ENCODE peak calls at places on chromosomes 4 and X, in seven cellular contexts. P, U, K, B, T, C and O are unnamed samples.

GRCh38 chrX:140500427-140500826 is 4.4 kb downstream of the SOX3 start:
- DNase-seq in P (no peak), U (no peak), K (no peak), B (no peak), T (no peak), C (no peak), O (no peak)

GRCh38 chr4:184100297-184100885 is 117.3 kb downstream of the ENPP6 start:
- DNase-seq in P (no peak), U (no peak), K (peak), B (peak), T (peak), C (peak), O (no peak)

GRCh38 chrX:65677954-65678469 is 10.6 kb downstream of the MSN start:
- DNase-seq in P (no peak), U (no peak), K (no peak), B (no peak), T (peak), C (no peak), O (no peak)

GRCh38 chrX:147217334-147217733 is 402.8 kb upstream of the CXorf51A start:
- DNase-seq in P (no peak), U (no peak), K (no peak), B (peak), T (no peak), C (no peak), O (no peak)

GRCh38 chrX:72316408-72317079 is 10.8 kb upstream of the CITED1 start:
- DNase-seq in P (no peak), U (no peak), K (no peak), B (peak), T (no peak), C (no peak), O (no peak)

GRCh38 chrX:103098488-103098887 is 5.5 kb upstream of the NXF3 start:
- DNase-seq in P (no peak), U (no peak), K (no peak), B (no peak), T (no peak), C (no peak), O (no peak)

GRCh38 chr4:5199142-5199541 is 147.9 kb downstream of the STK32B start:
- DNase-seq in P (no peak), U (no peak), K (no peak), B (peak), T (no peak), C (no peak), O (no peak)

GRCh38 chr4:125191252-125191651 is 123.5 kb upstream of the FAT4 start:
- DNase-seq in P (no peak), U (no peak), K (no peak), B (no peak), T (no peak), C (no peak), O (no peak)

GRCh38 chr4:168264903-168265302 is 53.6 kb downstream of the DDX60 start:
- DNase-seq in P (no peak), U (no peak), K (no peak), B (no peak), T (no peak), C (no peak), O (no peak)

GRCh38 chrX:134019567-134020206 is 34.3 kb upstream of the GPC3 start:
- DNase-seq in P (no peak), U (no peak), K (no peak), B (no peak), T (no peak), C (no peak), O (no peak)

GRCh38 chr4:153418581-153418980 is 47.6 kb upstream of the TMEM131L start:
- DNase-seq in P (no peak), U (no peak), K (no peak), B (no peak), T (no peak), C (no peak), O (no peak)

GRCh38 chr4:49032440-49033161 is 46.5 kb downstream of the CWH43 start:
- DNase-seq in P (peak), U (no peak), K (no peak), B (peak), T (peak), C (no peak), O (no peak)

GRCh38 chr4:40630335-40631021 is 814 bp upstream of the RBM47 start:
- DNase-seq in P (no peak), U (no peak), K (no peak), B (peak), T (peak), C (peak), O (peak)

GRCh38 chrX:27591938-27592337 is 1.8 kb downstream of the DCAF8L2 start:
- DNase-seq in P (no peak), U (no peak), K (no peak), B (no peak), T (no peak), C (no peak), O (peak)

GRCh38 chrX:151365579-151365978 is 31.4 kb upstream of the VMA21 start:
- DNase-seq in P (no peak), U (no peak), K (no peak), B (no peak), T (no peak), C (no peak), O (no peak)

GRCh38 chr4:85611661-85612060 is 136.7 kb downstream of the ARHGAP24 start:
- DNase-seq in P (no peak), U (no peak), K (no peak), B (no peak), T (no peak), C (no peak), O (no peak)

GRCh38 chr4:126906466-126906865 is 726.3 kb upstream of the INTU start:
- DNase-seq in P (no peak), U (no peak), K (no peak), B (no peak), T (no peak), C (no peak), O (no peak)

GRCh38 chr4:150250998-150251651 is 172.9 kb downstream of the DCLK2 start:
- DNase-seq in P (no peak), U (no peak), K (no peak), B (peak), T (no peak), C (no peak), O (no peak)

GRCh38 chr4:137387924-137388323 is 144.4 kb downstream of the PCDH18 start:
- DNase-seq in P (no peak), U (no peak), K (no peak), B (no peak), T (no peak), C (no peak), O (no peak)

GRCh38 chr4:83821493-83821892 is 285.6 kb downstream of the GPAT3 start:
- DNase-seq in P (no peak), U (no peak), K (no peak), B (no peak), T (no peak), C (no peak), O (no peak)

GRCh38 chrX:8632949-8633348 is 99.0 kb downstream of the ANOS1 start:
- DNase-seq in P (no peak), U (no peak), K (no peak), B (peak), T (no peak), C (no peak), O (no peak)

GRCh38 chr4:177408023-177408422 is 34.2 kb downstream of the AGA start:
- DNase-seq in P (no peak), U (no peak), K (no peak), B (no peak), T (no peak), C (no peak), O (no peak)

GRCh38 chrX:72716766-72717165 is 2.7 kb upstream of the PHKA1 start:
- DNase-seq in P (no peak), U (no peak), K (no peak), B (no peak), T (peak), C (no peak), O (no peak)

GRCh38 chr4:6943012-6943869 is 33.6 kb downstream of the TBC1D14 start:
- DNase-seq in P (no peak), U (no peak), K (no peak), B (no peak), T (peak), C (no peak), O (peak)

GRCh38 chrX:7711167-7711566 is 131.8 kb upstream of the VCX start:
- DNase-seq in P (no peak), U (no peak), K (no peak), B (no peak), T (peak), C (no peak), O (no peak)

GRCh38 chr4:1472148-1472797 is 66.0 kb upstream of the NKX1-1 start:
- DNase-seq in P (no peak), U (no peak), K (peak), B (peak), T (no peak), C (no peak), O (peak)